ENCODE peak calls at places on chromosomes 2 and 18, in five cellular contexts. I is type B pancreatic cell, N is NB4, L is nephron progenitor cell, P is tibial artery. D is an unnamed sample.

GRCh38 chr2:70381821-70382220 is 80.0 kb upstream of the FAM136A start:
- DNase-seq in I (no peak), N (no peak), L (no peak), P (no peak), D (no peak)

GRCh38 chr18:23573948-23574431 is 12.3 kb downstream of the NPC1 start:
- DNase-seq in I (no peak), N (no peak), L (no peak), P (no peak), D (no peak)

GRCh38 chr2:240997141-240997855 is 1.1 kb upstream of the SNED1 start:
- DNase-seq in I (peak), N (no peak), L (no peak), P (peak), D (no peak)

GRCh38 chr18:43904209-43904837 is 627.0 kb upstream of the SYT4 start:
- DNase-seq in I (no peak), N (no peak), L (no peak), P (no peak), D (no peak)

GRCh38 chr18:67400502-67401117 is 115.9 kb downstream of the DSEL start:
- DNase-seq in I (no peak), N (no peak), L (no peak), P (no peak), D (no peak)

GRCh38 chr2:237208373-237209045 is 122.8 kb downstream of the COPS8 start:
- DNase-seq in I (no peak), N (peak), L (no peak), P (no peak), D (no peak)

GRCh38 chr18:56672981-56673380 is 21.8 kb downstream of the WDR7 start:
- DNase-seq in I (no peak), N (no peak), L (no peak), P (no peak), D (no peak)

GRCh38 chr2:220744861-220745260 is 827.2 kb downstream of the EPHA4 start:
- DNase-seq in I (no peak), N (no peak), L (no peak), P (no peak), D (no peak)

GRCh38 chr2:160353166-160353565 is 140.4 kb downstream of the RBMS1 start:
- DNase-seq in I (no peak), N (peak), L (no peak), P (no peak), D (no peak)

GRCh38 chr18:58180738-58181353 is 136.8 kb downstream of the NEDD4L start:
- DNase-seq in I (no peak), N (peak), L (peak), P (peak), D (peak)

GRCh38 chr2:216083464-216084279 is 2.0 kb downstream of the TMEM169 start:
- DNase-seq in I (no peak), N (no peak), L (peak), P (no peak), D (no peak)

GRCh38 chr2:15560404-15560987 is 638 bp downstream of the NBAS start:
- DNase-seq in I (no peak), N (peak), L (peak), P (no peak), D (no peak)

GRCh38 chr2:121202541-121203310 is 82.3 kb downstream of the TFCP2L1 start:
- DNase-seq in I (no peak), N (no peak), L (no peak), P (no peak), D (no peak)

GRCh38 chr2:231715988-231716616 is 7.8 kb downstream of the PTMA start:
- DNase-seq in I (no peak), N (peak), L (no peak), P (no peak), D (no peak)

GRCh38 chr18:69898241-69898861 is 49.3 kb downstream of the CD226 start:
- DNase-seq in I (no peak), N (peak), L (no peak), P (no peak), D (no peak)

GRCh38 chr2:180356676-180357075 is 349.6 kb upstream of the CWC22 start:
- DNase-seq in I (no peak), N (no peak), L (no peak), P (no peak), D (no peak)

GRCh38 chr2:180360283-180360618 is 353.2 kb upstream of the CWC22 start:
- DNase-seq in I (no peak), N (no peak), L (no peak), P (no peak), D (no peak)

GRCh38 chr2:180358458-180358857 is 351.4 kb upstream of the CWC22 start:
- DNase-seq in I (no peak), N (no peak), L (no peak), P (no peak), D (no peak)

GRCh38 chr2:180364719-180365118 is 357.6 kb upstream of the CWC22 start:
- DNase-seq in I (no peak), N (no peak), L (no peak), P (no peak), D (no peak)

DNA sequence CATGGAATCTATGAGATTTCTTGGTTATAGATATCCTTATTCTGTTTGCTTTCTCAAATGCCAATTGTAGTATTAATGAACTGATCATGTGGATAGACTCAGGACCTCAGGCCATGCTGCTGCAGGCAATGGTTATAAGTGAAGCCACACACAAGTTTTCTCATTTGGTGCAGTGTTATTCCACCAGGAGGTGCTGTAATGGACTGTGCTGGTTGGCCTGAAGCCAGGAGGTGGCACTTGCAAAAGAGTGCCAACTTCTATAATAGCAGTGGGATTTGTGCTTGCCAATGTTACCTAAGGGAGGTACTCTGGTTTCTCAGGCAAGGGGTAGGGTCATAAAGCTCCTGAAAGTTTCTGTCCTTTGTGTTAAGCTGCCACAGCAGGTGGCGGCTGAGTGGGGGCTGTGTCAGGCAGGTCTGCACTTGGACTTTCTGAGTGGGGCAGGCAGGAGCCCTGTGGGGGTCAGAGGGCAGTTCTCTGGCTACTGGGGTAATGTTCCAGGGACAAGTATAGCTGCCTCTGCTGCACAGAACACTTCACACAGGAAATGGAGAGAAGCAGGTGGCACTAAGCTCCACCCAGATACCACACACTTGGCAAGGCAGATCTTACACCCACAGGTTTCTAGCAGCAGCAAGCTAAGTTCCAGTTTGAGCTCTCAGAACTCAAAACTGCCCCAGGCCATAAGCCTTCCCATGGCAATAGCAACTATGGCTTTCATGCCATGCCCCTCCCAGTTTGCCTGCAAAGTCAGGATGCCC is 352.6 kb upstream of the CWC22 start:
- DNase-seq in I (no peak), N (peak), L (no peak), P (no peak), D (no peak)
- TF ChIP-seq CTCF in I (peak), N (no peak), L (no peak), P (no peak), D (no peak)

GRCh38 chr2:75710577-75711253 is at the start of gene GCFC2:
- DNase-seq in I (peak), N (peak), L (peak), P (peak), D (peak)

GRCh38 chr2:75719616-75720015 is 8.9 kb upstream of the GCFC2 start:
- DNase-seq in I (no peak), N (no peak), L (no peak), P (no peak), D (no peak)

GRCh38 chr2:75720525-75720924 is 9.8 kb upstream of the GCFC2 start:
- DNase-seq in I (no peak), N (no peak), L (no peak), P (no peak), D (no peak)

DNA sequence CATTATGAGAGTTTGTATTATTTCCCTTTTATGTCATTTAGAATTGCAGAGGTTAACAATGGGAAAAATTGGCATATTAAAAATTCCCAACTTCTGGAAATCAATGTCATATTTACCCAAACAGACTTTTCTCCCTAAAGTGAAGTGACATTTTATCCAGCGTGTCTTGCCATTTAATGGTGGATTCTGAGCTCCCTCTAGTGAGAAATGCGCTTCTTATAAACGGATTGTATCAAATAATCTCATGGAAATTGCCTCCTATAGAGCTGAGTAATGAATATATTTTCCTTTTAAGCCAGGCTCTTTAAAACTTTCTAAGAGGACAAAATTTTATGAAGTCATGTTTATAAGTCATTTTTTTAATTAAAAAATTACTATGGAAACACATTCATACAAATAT is 5.7 kb upstream of the GCFC2 start:
- DNase-seq in I (no peak), N (peak), L (no peak), P (no peak), D (no peak)
- TF ChIP-seq CTCF in I (no peak), N (no peak), L (no peak), P (no peak), D (no peak)

GRCh38 chr2:16756831-16757644 is 91.4 kb upstream of the CYRIA start:
- DNase-seq in I (peak), N (peak), L (peak), P (peak), D (peak)
- TF ChIP-seq CTCF in I (peak), N (peak), L (peak), P (peak), D (no peak)

GRCh38 chr2:136115183-136115751 is 2.7 kb downstream of the CXCR4 start:
- DNase-seq in I (no peak), N (no peak), L (no peak), P (no peak), D (no peak)

GRCh38 chr2:136116813-136117390 is 1.0 kb downstream of the CXCR4 start:
- DNase-seq in I (no peak), N (peak), L (peak), P (no peak), D (no peak)

GRCh38 chr2:136114392-136114791 is 3.6 kb downstream of the CXCR4 start:
- DNase-seq in I (no peak), N (peak), L (no peak), P (no peak), D (no peak)

GRCh38 chr2:136117391-136117841 is 533 bp downstream of the CXCR4 start:
- DNase-seq in I (no peak), N (peak), L (peak), P (no peak), D (no peak)

DNA sequence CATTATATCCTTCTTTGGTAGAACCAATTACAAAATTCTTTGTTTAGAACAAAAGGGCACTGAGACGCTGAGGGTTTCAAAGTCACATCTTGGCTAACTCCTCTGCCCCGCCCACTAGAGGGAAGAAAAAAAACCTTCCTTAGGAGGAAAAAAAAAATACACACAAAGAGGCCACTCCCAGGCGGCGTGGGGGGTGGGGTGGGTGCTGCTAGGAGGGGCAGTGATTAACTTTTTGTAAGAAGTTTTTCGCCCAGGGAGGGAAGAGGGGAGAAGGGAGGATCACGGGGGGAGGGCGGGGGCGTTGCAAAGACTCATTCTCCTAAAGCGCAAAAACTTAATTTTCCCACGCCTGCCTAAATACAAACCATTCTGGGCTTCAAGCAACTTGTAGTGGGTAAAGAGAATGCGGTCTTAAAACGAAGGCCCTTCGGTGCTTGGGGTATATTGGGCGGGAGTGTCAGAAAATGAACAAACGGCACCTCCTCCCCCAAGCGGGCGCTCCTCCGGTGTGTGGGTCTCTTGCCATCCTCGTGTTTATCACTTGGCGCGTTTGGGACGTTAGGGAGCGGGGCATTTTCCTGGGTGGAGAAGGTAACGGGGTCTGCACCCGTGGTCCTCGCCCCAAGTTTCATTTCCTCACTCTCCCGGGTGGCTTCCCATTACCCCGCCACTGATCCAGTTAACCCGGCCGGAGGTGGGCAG is 1.7 kb downstream of the CXCR4 start:
- DNase-seq in I (no peak), N (peak), L (peak), P (peak), D (no peak)
- TF ChIP-seq CTCF in I (no peak), N (no peak), L (no peak), P (no peak), D (no peak)

GRCh38 chr2:202376460-202377307 is 557 bp downstream of the BMPR2 start:
- DNase-seq in I (no peak), N (peak), L (peak), P (peak), D (no peak)
- TF ChIP-seq CTCF in I (no peak), N (no peak), L (no peak), P (no peak), D (no peak)

GRCh38 chr2:127181851-127182250 is 38.2 kb downstream of the CYP27C1 start:
- DNase-seq in I (no peak), N (peak), L (no peak), P (no peak), D (no peak)
- TF ChIP-seq CTCF in I (no peak), N (no peak), L (no peak), P (no peak), D (no peak)

GRCh38 chr2:107602801-107603200 is 223.9 kb upstream of the RGPD4 start:
- DNase-seq in I (no peak), N (no peak), L (no peak), P (no peak), D (no peak)

DNA sequence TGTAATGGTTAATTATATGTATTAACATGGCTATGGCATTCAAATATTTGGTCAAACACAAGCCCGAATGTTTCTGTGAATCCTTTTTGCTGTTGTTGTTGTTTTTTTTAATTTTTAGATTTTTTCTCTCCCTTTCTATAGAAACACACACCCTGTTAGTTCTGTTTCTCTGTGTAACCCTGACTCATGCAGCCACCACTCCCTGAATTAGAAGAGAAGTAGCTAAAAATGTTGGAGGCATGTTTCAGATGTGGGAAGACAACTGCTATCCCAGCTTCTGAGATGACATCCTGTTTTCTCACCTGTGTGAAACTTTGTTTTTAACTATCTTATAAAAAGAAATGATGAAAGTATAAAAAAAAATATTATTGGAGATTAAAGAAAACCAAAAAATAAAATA is 219.6 kb upstream of the RGPD4 start:
- DNase-seq in I (no peak), N (no peak), L (no peak), P (no peak), D (no peak)
- TF ChIP-seq CTCF in I (no peak), N (no peak), L (no peak), P (no peak), D (no peak)

GRCh38 chr2:61658841-61659780 is 121.0 kb upstream of the XPO1 start:
- DNase-seq in I (no peak), N (peak), L (no peak), P (no peak), D (no peak)
- TF ChIP-seq CTCF in I (peak), N (peak), L (peak), P (no peak), D (no peak)

DNA sequence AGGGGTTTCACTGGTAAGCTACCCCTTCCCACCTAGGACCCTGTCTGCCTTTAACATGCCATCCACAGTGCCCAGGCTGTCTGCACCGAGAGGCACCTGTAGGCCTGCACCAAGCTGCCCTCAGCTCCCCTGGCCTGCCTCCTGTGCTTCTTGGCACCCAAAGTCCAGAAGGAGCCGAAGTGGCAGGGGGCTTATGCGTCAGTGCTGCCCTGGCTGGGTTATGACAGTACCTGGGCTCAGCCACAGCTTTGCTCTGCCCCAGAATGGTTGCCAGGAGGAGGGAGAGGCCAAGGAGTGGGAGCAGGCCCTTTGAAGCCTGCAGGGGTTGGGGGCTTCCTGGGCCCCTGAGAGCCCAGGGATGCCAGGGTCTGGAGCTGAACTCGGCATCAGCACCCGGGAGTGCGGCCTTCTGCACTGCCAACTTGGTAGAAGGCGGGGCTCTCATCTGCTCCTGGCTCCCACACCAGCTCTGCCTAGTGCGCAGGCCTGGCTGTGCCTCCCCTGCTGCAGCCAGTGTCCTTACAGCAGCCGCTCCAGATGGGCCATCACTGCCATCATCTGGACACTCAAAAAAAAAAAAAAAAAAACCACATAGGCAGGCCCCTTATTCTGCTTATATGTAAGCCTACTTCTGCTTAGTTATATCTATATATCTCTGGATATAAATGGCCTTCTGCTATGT is 155.4 kb downstream of the THSD7B start:
- DNase-seq in I (no peak), N (no peak), L (no peak), P (no peak), D (no peak)
- TF ChIP-seq CTCF in I (no peak), N (no peak), L (no peak), P (no peak), D (no peak)

D was measured in omental fat pad.